ENCODE peak calls at places on chromosomes 12 and 14, in nine cellular contexts. D is CD8-positive, alpha-beta T cell; O is lower lobe of right lung; E is body of pancreas; B is cardiac muscle cell; K is transverse colon; V is hepatocyte; A is pancreas; C is lung. Y is an unnamed sample. For H3K27me3 and H3K36me3, the result is how much of the 10 kb centered on the place peaks cover.

GRCh38 chr14:105092912-105093425 is 27.7 kb upstream of the GPR132 start:
- DNase-seq in V (peak), B (peak), E (peak), D (peak), K (peak), A (peak), C (peak), O (peak), Y (peak)

GRCh38 chr14:34781242-34781641 is 66.8 kb upstream of the CFL2 start:
- DNase-seq in O (no peak), D (no peak), A (no peak), K (no peak), C (no peak), V (no peak), B (no peak), E (no peak), Y (no peak)

GRCh38 chr12:43580601-43581000 is 28.6 kb upstream of the ADAMTS20 start:
- DNase-seq in V (no peak), B (no peak), K (no peak), E (no peak), D (no peak), C (no peak), A (no peak), O (no peak), Y (no peak)

GRCh38 chr14:90426031-90426540 is 29.3 kb downstream of the CALM1 start:
- DNase-seq in O (no peak), C (no peak), A (no peak), K (no peak), D (no peak), B (no peak), V (no peak), E (no peak), Y (no peak)

GRCh38 chr14:50773632-50774541 is 57.1 kb downstream of the NIN start:
- DNase-seq in A (peak), E (peak), D (no peak), B (peak), C (no peak), V (peak), O (no peak), K (peak), Y (no peak)

GRCh38 chr12:11014234-11014633 is 8.2 kb downstream of the TAS2R19 start:
- DNase-seq in K (no peak), A (no peak), O (no peak), V (no peak), B (no peak), C (no peak), E (no peak), D (no peak), Y (no peak)

GRCh38 chr12:68745376-68745903 is 536 bp upstream of the SLC35E3 start:
- DNase-seq in V (no peak), O (no peak), K (no peak), B (no peak), E (no peak), D (no peak), C (no peak), A (no peak), Y (no peak)

GRCh38 chr14:76976623-76977005 is 51.9 kb downstream of the IRF2BPL start:
- DNase-seq in V (no peak), K (no peak), A (no peak), E (no peak), O (no peak), C (no peak), B (no peak), D (no peak), Y (no peak)

GRCh38 chr12:19909418-19909817 is 458.9 kb upstream of the PDE3A start:
- DNase-seq in A (no peak), O (no peak), D (no peak), K (no peak), B (no peak), E (no peak), V (no peak), C (no peak), Y (no peak)

GRCh38 chr12:49889361-49890095 is 14.2 kb downstream of the FAIM2 start:
- DNase-seq in E (no peak), B (no peak), K (no peak), C (no peak), A (no peak), D (no peak), O (no peak), V (no peak), Y (no peak)

GRCh38 chr12:73699318-73699717 is 838.3 kb upstream of the ATXN7L3B start:
- DNase-seq in B (peak), C (no peak), O (no peak), D (no peak), E (no peak), V (no peak), A (no peak), K (no peak), Y (no peak)

GRCh38 chr14:39247256-39247655 is 13.5 kb downstream of the MIA2 start:
- DNase-seq in A (no peak), C (no peak), V (no peak), D (no peak), B (no peak), E (no peak), K (no peak), O (no peak), Y (no peak)

GRCh38 chr12:39390752-39391151 is 52.2 kb downstream of the KIF21A start:
- DNase-seq in D (no peak), A (no peak), B (no peak), C (no peak), E (no peak), O (no peak), K (no peak), V (no peak), Y (no peak)

GRCh38 chr14:34981743-34982420 is 910 bp upstream of the SRP54 start:
- DNase-seq in K (peak), C (peak), A (no peak), B (peak), D (peak), E (peak), O (no peak), V (peak), Y (peak)

GRCh38 chr14:77043177-77043983 is 14.9 kb upstream of the IRF2BPL start:
- DNase-seq in O (no peak), C (no peak), E (no peak), A (no peak), V (no peak), B (peak), K (no peak), D (no peak), Y (no peak)

GRCh38 chr12:49705479-49706267 is 1.5 kb downstream of the FMNL3 start:
- DNase-seq in V (no peak), E (peak), C (peak), D (no peak), B (no peak), A (peak), K (peak), O (peak), Y (peak)

GRCh38 chr14:67551940-67552339 is 18.9 kb downstream of the PLEKHH1 start:
- DNase-seq in C (no peak), E (no peak), A (no peak), V (no peak), O (no peak), B (no peak), D (no peak), K (no peak), Y (no peak)

GRCh38 chr12:110639336-110640178 is 25.6 kb downstream of the TCTN1 start:
- DNase-seq in C (no peak), O (no peak), A (no peak), B (no peak), V (no peak), D (no peak), E (no peak), K (no peak), Y (no peak)

GRCh38 chr12:22255097-22255496 is 79.4 kb downstream of the ST8SIA1 start:
- DNase-seq in V (peak), E (no peak), D (no peak), C (no peak), B (no peak), O (no peak), A (no peak), K (no peak), Y (no peak)

GRCh38 chr12:127559349-127560040 is 707.5 kb upstream of the TMEM132C start:
- DNase-seq in V (peak), B (peak), E (peak), A (no peak), C (no peak), D (no peak), O (no peak), K (peak), Y (peak)

GRCh38 chr12:50257226-50258166 is 25.8 kb downstream of the LIMA1 start:
- DNase-seq in D (no peak), E (no peak), C (no peak), K (no peak), V (peak), O (no peak), A (no peak), B (peak), Y (no peak)

GRCh38 chr12:81757731-81758325 is 1.3 kb downstream of the PPFIA2 start:
- DNase-seq in E (no peak), K (no peak), O (no peak), B (no peak), C (no peak), D (no peak), V (no peak), A (no peak), Y (no peak)

GRCh38 chr14:61479746-61480502 is 158.5 kb downstream of the PRKCH start:
- DNase-seq in E (no peak), C (no peak), K (no peak), D (no peak), V (no peak), B (no peak), A (no peak), O (no peak), Y (no peak)

GRCh38 chr14:95440496-95440895 is 76.0 kb downstream of the SYNE3 start:
- DNase-seq in V (no peak), B (no peak), O (no peak), K (no peak), D (no peak), A (no peak), C (no peak), E (no peak), Y (no peak)

GRCh38 chr14:22484638-22485037 is 104.4 kb downstream of the DAD1 start:
- DNase-seq in O (no peak), C (no peak), V (peak), A (no peak), B (peak), D (no peak), E (no peak), K (no peak), Y (no peak)

GRCh38 chr14:22483863-22484593 is 105.0 kb downstream of the DAD1 start:
- DNase-seq in K (no peak), C (no peak), O (no peak), E (no peak), D (no peak), A (no peak), V (no peak), B (no peak), Y (no peak)

GRCh38 chr14:22487401-22487800 is 101.6 kb downstream of the DAD1 start:
- DNase-seq in O (no peak), D (no peak), V (no peak), K (no peak), A (no peak), E (no peak), C (no peak), B (no peak), Y (no peak)

GRCh38 chr14:22482782-22483553 is 106.1 kb downstream of the DAD1 start:
- DNase-seq in B (no peak), K (no peak), A (no peak), E (no peak), O (no peak), C (no peak), V (no peak), D (no peak), Y (no peak)

DNA sequence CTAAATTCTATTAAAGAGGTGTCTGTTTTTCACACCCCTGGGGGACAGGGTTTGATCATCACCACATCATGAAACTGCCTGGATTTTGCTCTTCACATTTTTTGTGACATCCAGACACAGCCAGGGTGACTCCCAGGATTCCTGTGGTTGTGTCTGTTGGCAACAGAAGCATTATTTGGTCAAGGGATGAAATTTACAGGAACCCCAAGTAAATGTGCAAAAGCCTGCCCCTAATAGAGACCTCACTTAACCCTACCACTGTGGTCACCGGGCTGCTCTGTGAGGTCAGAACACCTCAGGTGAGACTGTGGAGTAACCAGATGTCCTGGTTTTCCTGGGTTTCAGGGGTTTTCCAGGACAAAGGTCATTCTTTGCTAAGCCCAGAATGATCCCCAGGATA is 103.8 kb downstream of the DAD1 start:
- DNase-seq in V (no peak), K (no peak), D (no peak), E (no peak), C (no peak), B (no peak), A (no peak), O (no peak), Y (no peak)
- H3K27me3 ChIP-seq in V (under half), K (under half), D (under half), E (under half), C (under half), B (under half), A (under half), O (under half), Y (under half)

DNA sequence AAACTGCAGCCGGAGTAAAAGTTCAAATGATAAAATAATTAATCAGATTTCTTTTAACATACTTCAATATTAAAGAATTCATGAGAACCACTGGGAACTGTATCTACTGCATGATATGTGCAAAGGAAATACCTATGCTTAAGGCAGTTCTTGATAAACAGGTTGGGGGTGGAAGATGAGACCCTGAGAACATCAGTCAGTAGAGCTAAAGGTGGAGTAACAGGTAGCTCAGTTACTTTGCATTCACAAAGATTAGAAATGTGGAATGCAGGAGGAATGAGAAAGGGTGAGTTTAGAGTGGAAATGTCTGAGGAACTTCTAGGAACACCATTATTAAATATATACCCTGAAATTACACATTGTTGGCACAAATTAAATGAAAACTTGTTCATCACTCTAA is 78.6 kb downstream of the COX16 start:
- DNase-seq in D (no peak), K (no peak), B (no peak), E (no peak), A (no peak), C (no peak), V (no peak), O (no peak), Y (no peak)
- TF ChIP-seq CTCF in D (no peak), K (no peak), B (no peak), E (no peak), A (no peak), C (no peak), V (no peak), O (no peak), Y (no peak)

DNA sequence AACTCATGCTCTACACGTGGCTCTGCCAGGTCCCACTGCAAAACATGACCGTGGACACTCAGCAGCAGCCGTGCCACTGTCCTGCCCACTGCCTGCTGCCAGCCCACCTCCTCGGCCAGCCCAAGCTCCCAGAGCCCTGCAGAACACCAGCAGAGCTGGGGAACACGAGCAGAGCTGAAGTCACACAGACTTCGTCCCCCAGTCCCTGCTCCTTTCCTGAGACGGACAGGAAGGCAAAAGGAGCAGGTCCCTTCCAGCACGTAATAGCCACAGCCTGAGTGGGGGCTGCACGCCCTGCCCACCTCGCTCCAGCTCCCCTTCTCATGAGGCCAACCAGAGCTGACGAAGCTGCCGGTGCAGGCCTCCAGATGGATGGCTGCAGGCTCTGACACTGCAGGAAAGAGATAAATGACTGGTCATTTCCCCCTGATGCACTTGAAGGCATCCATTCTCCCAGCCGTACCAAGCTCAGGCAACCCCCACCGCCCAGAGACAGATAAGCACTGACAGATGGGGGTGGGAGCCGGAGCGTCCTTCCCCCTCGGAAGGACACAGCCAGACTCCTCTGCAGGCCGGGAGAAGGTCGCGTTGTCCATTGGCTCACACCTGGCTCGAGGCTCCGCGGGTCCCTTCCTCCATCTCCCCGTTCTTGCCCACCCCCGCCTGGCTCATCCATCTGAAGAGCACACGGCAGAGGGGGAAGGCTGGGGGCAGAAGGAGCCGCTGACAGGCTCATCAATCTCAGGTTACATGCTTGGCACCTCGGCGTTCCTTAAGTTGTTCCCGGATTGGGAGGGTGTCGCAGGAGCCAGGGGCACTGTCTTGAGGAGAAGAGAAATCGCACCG is 151.8 kb downstream of the DPF3 start:
- DNase-seq in E (no peak), C (no peak), D (no peak), O (no peak), A (no peak), K (no peak), V (no peak), B (peak), Y (no peak)
- H3K36me3 ChIP-seq in E (under half), C (under half), D (under half), O (under half), A (under half), K (under half), V (under half), B (under half), Y (under half)

GRCh38 chr14:100622708-100623485 is 35.7 kb upstream of the BEGAIN start:
- DNase-seq in D (no peak), C (no peak), B (no peak), A (no peak), K (peak), E (no peak), O (peak), V (no peak), Y (no peak)
- H3K27me3 ChIP-seq in D (under half), C (under half), B (under half), A (under half), K (under half), E (under half), O (under half), V (under half), Y (half or more)

DNA sequence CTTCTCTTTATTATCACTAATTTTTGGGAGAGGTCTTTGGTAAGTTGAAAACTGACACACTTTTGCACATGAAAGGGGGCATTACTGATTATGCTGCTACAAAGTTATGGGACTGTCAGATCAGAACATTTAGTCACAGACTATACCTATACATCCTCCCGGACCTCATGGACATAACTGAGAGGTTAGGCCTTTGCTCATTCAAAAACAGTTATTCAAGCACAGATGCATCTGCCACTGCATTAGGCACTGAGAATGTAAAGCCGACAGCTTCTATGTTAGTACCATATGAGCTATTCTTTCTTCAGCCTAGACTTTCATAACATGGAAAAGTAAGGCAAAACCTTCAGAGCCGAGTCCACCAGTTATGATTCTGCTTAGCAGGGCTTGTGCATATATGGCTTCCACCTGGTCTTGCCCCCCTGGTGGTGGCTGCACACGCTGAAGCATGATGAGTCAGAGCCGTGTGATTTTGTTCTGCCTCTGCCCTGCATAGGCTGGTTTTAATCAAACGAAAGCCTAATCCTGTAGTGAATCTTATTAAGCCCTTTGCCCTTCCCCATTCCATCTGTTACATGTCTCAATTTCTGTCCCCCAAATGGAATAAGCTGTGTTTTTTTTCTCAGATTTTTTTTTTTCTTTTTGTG is 21.8 kb upstream of the RNU6-8 start:
- DNase-seq in E (peak), V (peak), C (no peak), K (no peak), D (no peak), B (peak), A (no peak), O (peak), Y (peak)
- TF ChIP-seq CTCF in E (peak), V (peak), C (no peak), K (peak), D (no peak), B (peak), A (no peak), O (peak), Y (peak)

GRCh38 chr14:75521415-75522199 is 662 bp upstream of the BATF start:
- DNase-seq in E (no peak), D (no peak), O (no peak), B (no peak), V (peak), A (no peak), K (no peak), C (no peak), Y (no peak)
- H3K36me3 ChIP-seq in E (under half), D (under half), O (under half), B (under half), V (under half), A (under half), K (under half), C (under half), Y (under half)

GRCh38 chr12:26121841-26122680 is 2.8 kb downstream of the BHLHE41 start:
- DNase-seq in A (peak), C (no peak), E (peak), D (no peak), B (peak), K (no peak), O (peak), V (peak), Y (peak)

GRCh38 chr12:26122681-26123481 is 2.0 kb downstream of the BHLHE41 start:
- DNase-seq in B (peak), D (no peak), C (peak), O (peak), A (peak), K (peak), E (peak), V (peak), Y (peak)

GRCh38 chr12:26121323-26121740 is 3.5 kb downstream of the BHLHE41 start:
- DNase-seq in D (no peak), V (no peak), O (no peak), E (no peak), A (no peak), C (no peak), K (no peak), B (no peak), Y (no peak)

GRCh38 chr12:26119391-26119981 is 5.4 kb downstream of the BHLHE41 start:
- DNase-seq in C (no peak), E (no peak), D (no peak), V (peak), K (no peak), O (no peak), A (no peak), B (peak), Y (no peak)

DNA sequence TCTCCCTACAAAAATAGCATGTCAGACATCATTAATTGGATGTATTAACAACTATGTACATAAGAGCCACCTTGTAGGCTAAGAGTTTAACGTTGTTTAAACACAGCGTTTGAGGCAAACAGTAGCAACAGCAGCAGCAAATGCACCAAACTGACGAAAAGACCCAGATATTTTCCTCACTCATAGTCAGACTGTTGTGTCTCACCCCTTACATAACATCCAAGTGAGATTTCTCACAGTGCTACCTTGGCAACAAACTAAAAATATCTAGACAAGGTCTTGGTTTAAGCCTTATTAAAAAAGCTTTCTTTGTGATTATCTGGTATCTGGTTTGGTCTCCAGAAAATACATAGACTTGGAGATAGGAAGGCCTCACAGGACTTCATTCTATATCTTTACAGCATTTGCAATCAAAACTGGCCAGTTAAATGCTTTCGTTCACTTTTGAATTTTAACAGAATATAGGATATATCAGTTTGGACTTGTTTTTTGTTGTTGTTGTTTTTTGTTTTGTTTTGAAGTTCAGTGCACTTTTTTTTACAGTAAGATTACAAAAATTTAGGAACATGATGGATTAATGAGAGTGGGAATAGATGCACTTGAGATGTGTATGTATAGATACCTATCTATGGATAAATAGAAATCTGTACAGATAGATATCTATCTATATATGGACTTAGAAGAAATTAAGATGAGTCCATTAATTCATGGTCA is 4.1 kb downstream of the BHLHE41 start:
- DNase-seq in K (no peak), O (no peak), V (no peak), B (no peak), E (no peak), C (no peak), D (no peak), A (no peak), Y (no peak)
- H3K27me3 ChIP-seq in K (under half), O (under half), V (under half), B (half or more), E (under half), C (under half), D (under half), A (under half), Y (under half)

Y was measured in heart right ventricle.